ENCODE peak calls at places on chromosomes 11 and 22, in six cellular contexts. D, F, O, I, C and G are unnamed samples.

GRCh38 chr11:66371627-66372415 is at the start of gene SLC29A2:
- DNase-seq in I (peak; percentile 59), D (peak; percentile 70), C (no peak), O (no peak), F (peak; percentile 58), G (peak; percentile 76)

GRCh38 chr11:132962026-132962425 is 570.3 kb downstream of the OPCML start:
- DNase-seq in D (no peak), I (no peak), C (peak; percentile 82), O (peak; percentile 67), F (no peak), G (no peak)

GRCh38 chr11:20512869-20513268 is 86.5 kb upstream of the SLC6A5 start:
- DNase-seq in F (no peak), D (no peak), O (no peak), I (no peak), C (no peak), G (no peak)

GRCh38 chr22:19819911-19820879 is 34.5 kb downstream of the GNB1L start:
- DNase-seq in I (no peak), F (no peak), C (no peak), O (no peak), D (no peak), G (no peak)

GRCh38 chr11:128956401-128957203 is 13.9 kb upstream of the TP53AIP1 start:
- DNase-seq in C (no peak), D (no peak), I (no peak), O (peak; percentile 45), F (peak; percentile 26), G (no peak)

GRCh38 chr22:27719535-27720227 is 81.9 kb downstream of the MN1 start:
- DNase-seq in D (no peak), O (peak; percentile 23), I (no peak), C (no peak), F (no peak), G (no peak)

GRCh38 chr22:49192180-49192856 is 635.4 kb downstream of the BRD1 start:
- DNase-seq in I (no peak), C (no peak), O (no peak), D (no peak), F (no peak), G (no peak)

GRCh38 chr11:46916669-46917108 is 1.7 kb downstream of the LRP4 start:
- DNase-seq in D (no peak), O (no peak), F (peak; percentile 15), I (no peak), C (no peak), G (no peak)

GRCh38 chr22:36773935-36774334 is 2.0 kb downstream of the IFT27 start:
- DNase-seq in F (no peak), D (no peak), O (peak; percentile 41), C (no peak), I (no peak), G (no peak)

GRCh38 chr11:118921929-118922744 is 3.6 kb downstream of the BCL9L start:
- DNase-seq in F (no peak), O (no peak), D (no peak), C (no peak), I (no peak), G (no peak)

GRCh38 chr11:124745835-124746620 is 6.0 kb downstream of the VSIG2 start:
- DNase-seq in I (no peak), O (no peak), F (peak; percentile 24), C (no peak), D (peak; percentile 31), G (peak; percentile 32)

GRCh38 chr22:42930810-42931420 is 73.8 kb upstream of the ARFGAP3 start:
- DNase-seq in I (no peak), D (no peak), F (no peak), C (no peak), O (no peak), G (no peak)

GRCh38 chr11:122375687-122376399 is 259.8 kb upstream of the BLID start:
- DNase-seq in I (no peak), D (no peak), F (no peak), O (no peak), C (no peak), G (no peak)

GRCh38 chr22:23240639-23241389 is 60.5 kb downstream of the BCR start:
- DNase-seq in F (no peak), C (no peak), O (no peak), I (no peak), D (no peak), G (no peak)